ENCODE peak calls at places on chromosomes 3 and 15, in seven cellular contexts. E is T-cell; X is transverse colon; V is stimulated activated CD4-positive, alpha-beta T cell treated with anti-CD3 and anti-CD28 coated beads, Interleukin-1b, Interleukin-23, amount 100 ng/mL, for 4 hours; M is aorta; T is cardiac muscle cell; U is activated T-helper 1 cell treated with Interleukin-2 at 50 U/mL for 16 hours. B is an unnamed sample.

GRCh38 chr15:84391191-84391590 is 155.6 kb downstream of the GOLGA6L4 start:
- DNase-seq in M (no peak), U (no peak), V (no peak), E (no peak), T (no peak), X (no peak), B (no peak)

GRCh38 chr3:39208463-39209055 is 16.2 kb upstream of the XIRP1 start:
- DNase-seq in E (peak), M (peak), U (no peak), T (peak), X (peak), V (no peak), B (no peak)

GRCh38 chr15:50066202-50066601 is 52.8 kb downstream of the ATP8B4 start:
- DNase-seq in E (no peak), X (no peak), T (peak), U (no peak), V (no peak), M (no peak), B (no peak)

GRCh38 chr3:41819200-41819599 is 142.7 kb downstream of the ULK4 start:
- DNase-seq in M (no peak), T (no peak), U (no peak), X (no peak), E (no peak), V (no peak), B (no peak)

GRCh38 chr3:42345811-42346210 is 64.6 kb downstream of the LYZL4 start:
- DNase-seq in V (no peak), E (peak), X (no peak), U (no peak), T (no peak), M (no peak), B (no peak)

GRCh38 chr15:40416056-40416455 is 10.5 kb downstream of the IVD start:
- DNase-seq in T (no peak), M (no peak), X (no peak), U (no peak), V (no peak), E (no peak), B (no peak)

GRCh38 chr3:160951677-160952487 is 153.3 kb downstream of the B3GALNT1 start:
- DNase-seq in M (no peak), U (no peak), E (no peak), T (no peak), X (no peak), V (no peak), B (no peak)

GRCh38 chr3:63441262-63441661 is 163.2 kb downstream of the SYNPR start:
- DNase-seq in U (no peak), V (no peak), X (no peak), T (no peak), M (no peak), E (no peak), B (no peak)

GRCh38 chr15:91928676-91929075 is 75.2 kb downstream of the SLCO3A1 start:
- DNase-seq in V (no peak), U (no peak), E (no peak), T (no peak), X (no peak), M (no peak), B (no peak)

GRCh38 chr15:86055688-86056087 is 24.0 kb upstream of the AGBL1 start:
- DNase-seq in T (no peak), X (no peak), V (no peak), M (no peak), E (no peak), U (no peak), B (no peak)

GRCh38 chr3:122578110-122578740 is 775 bp downstream of the PARP15 start:
- DNase-seq in V (no peak), T (no peak), U (no peak), M (no peak), E (no peak), X (no peak), B (peak)

GRCh38 chr3:8579101-8579500 is 65.5 kb downstream of the SSUH2 start:
- DNase-seq in E (no peak), X (no peak), M (no peak), U (no peak), V (no peak), T (no peak), B (no peak)

GRCh38 chr3:172913911-172914730 is 163.6 kb downstream of the ECT2 start:
- DNase-seq in U (no peak), M (no peak), E (no peak), T (no peak), X (no peak), V (no peak), B (no peak)

GRCh38 chr3:27885641-27886040 is 163.5 kb upstream of the EOMES start:
- DNase-seq in U (no peak), M (no peak), E (no peak), V (no peak), T (no peak), X (no peak), B (no peak)